ENCODE peak calls at places on chromosomes 6 and 20, in five cellular contexts. C is GM23338, K is GM12878, N is HepG2, A is K562. H is an unnamed sample.
A peak's percentile ranks its signal among the peaks of the same experiment; 100 is the strongest.

GRCh38 chr6:135819665-135820064 is 31.8 kb upstream of the PDE7B start:
- DNase-seq in C (no peak), K (no peak), N (no peak), A (no peak), H (no peak)

GRCh38 chr20:54082100-54082499 is 11.7 kb upstream of the BCAS1 start:
- DNase-seq in A (no peak), C (no peak), N (no peak), K (no peak), H (no peak)

GRCh38 chr20:4737857-4738627 is 16.3 kb downstream of the PRND start:
- DNase-seq in C (no peak), K (no peak), A (no peak), N (no peak), H (no peak)

GRCh38 chr6:20325641-20326421 is 75.8 kb upstream of the E2F3 start:
- DNase-seq in A (no peak), N (no peak), C (no peak), K (no peak), H (no peak)

GRCh38 chr6:49479308-49480004 is 16.3 kb downstream of the CENPQ start:
- DNase-seq in N (no peak), K (no peak), C (no peak), A (no peak), H (no peak)

GRCh38 chr20:53617791-53618489 is 24.3 kb upstream of the ZNF217 start:
- DNase-seq in K (no peak), A (no peak), N (no peak), C (no peak), H (no peak)

GRCh38 chr20:63745961-63746765 is 6.6 kb downstream of the SLC2A4RG start:
- DNase-seq in N (no peak), C (no peak), A (no peak), K (no peak), H (no peak)

GRCh38 chr20:30985386-30985785 is 272.1 kb upstream of the DEFB115 start:
- DNase-seq in N (no peak), C (no peak), A (no peak), K (no peak), H (no peak)

GRCh38 chr20:24488064-24488799 is 18.8 kb downstream of the SYNDIG1 start:
- DNase-seq in A (no peak), C (no peak), N (no peak), K (no peak), H (no peak)

GRCh38 chr20:63964412-63964811 is 5.3 kb downstream of the ZNF512B start:
- DNase-seq in C (no peak), K (no peak), A (no peak), N (no peak), H (no peak)

GRCh38 chr6:131761061-131761761 is 46.6 kb upstream of the ENPP1 start:
- DNase-seq in K (no peak), A (no peak), C (no peak), N (no peak), H (no peak)

GRCh38 chr20:19812696-19813095 is 54.6 kb downstream of the RIN2 start:
- DNase-seq in A (no peak), C (no peak), K (no peak), N (no peak), H (no peak)

GRCh38 chr20:63167026-63167917 is 48.7 kb downstream of the YTHDF1 start:
- DNase-seq in K (no peak), N (no peak), A (no peak), C (peak; percentile 62), H (no peak)

GRCh38 chr6:109241199-109241598 is 141.1 kb downstream of the CD164 start:
- DNase-seq in A (no peak), C (no peak), N (no peak), K (no peak), H (no peak)

GRCh38 chr6:39865011-39865888 is 69.0 kb downstream of the MOCS1 start:
- DNase-seq in N (peak; percentile 74), C (peak; percentile 97), A (peak; percentile 84), K (no peak), H (peak; percentile 26)

GRCh38 chr6:26163733-26164505 is 76.7 kb downstream of the HFE start:
- DNase-seq in C (no peak), N (no peak), K (no peak), A (no peak), H (no peak)

GRCh38 chr6:35486005-35486925 is 10.6 kb downstream of the TEAD3 start:
- DNase-seq in A (no peak), K (no peak), C (peak; percentile 94), N (no peak), H (no peak)

GRCh38 chr6:49906511-49906910 is 40.2 kb upstream of the CRISP1 start:
- DNase-seq in C (no peak), A (no peak), K (no peak), N (no peak), H (no peak)

GRCh38 chr20:32585011-32585518 is at the start of gene NOL4L:
- DNase-seq in C (peak; percentile 69), N (no peak), A (peak; percentile 75), K (no peak), H (no peak)

GRCh38 chr20:9368893-9369292 is 145.5 kb upstream of the LAMP5 start:
- DNase-seq in K (no peak), A (no peak), C (no peak), N (no peak), H (no peak)

GRCh38 chr20:2485662-2486061 is 15.1 kb upstream of the SNRPB start:
- DNase-seq in N (no peak), A (no peak), K (no peak), C (no peak), H (no peak)

GRCh38 chr20:35523298-35523888 is 6.1 kb downstream of the C20orf173 start:
- DNase-seq in K (no peak), C (peak; percentile 81), N (peak; percentile 47), A (peak; percentile 59), H (peak; percentile 76)

GRCh38 chr6:37170273-37171140 is 555 bp downstream of the PIM1 start:
- DNase-seq in A (no peak), K (no peak), N (no peak), C (peak; percentile 72), H (peak; percentile 42)

GRCh38 chr6:168313371-168314028 is 6.1 kb downstream of the DACT2 start:
- DNase-seq in N (peak; percentile 46), C (peak; percentile 78), A (no peak), K (no peak), H (no peak)

GRCh38 chr6:149436647-149437046 is 36.6 kb downstream of the SUMO4 start:
- DNase-seq in C (no peak), N (no peak), K (no peak), A (no peak), H (no peak)

GRCh38 chr6:126876446-126876845 is 242.0 kb upstream of the RSPO3 start:
- DNase-seq in A (no peak), N (no peak), K (no peak), C (no peak), H (no peak)

GRCh38 chr6:71012871-71013456 is 56.1 kb upstream of the B3GAT2 start:
- DNase-seq in C (peak; percentile 82), A (peak; percentile 70), N (peak; percentile 57), K (peak; percentile 12), H (peak; percentile 57)

GRCh38 chr20:57124800-57125399 is 141.5 kb downstream of the BMP7 start:
- DNase-seq in N (no peak), K (peak; percentile 2), A (no peak), C (no peak), H (no peak)

GRCh38 chr20:688809-689208 is 13.2 kb upstream of the SCRT2 start:
- DNase-seq in K (no peak), C (peak; percentile 72), A (peak; percentile 49), N (peak; percentile 41), H (no peak)

GRCh38 chr20:25084616-25085187 is 2.8 kb upstream of the VSX1 start:
- DNase-seq in N (no peak), A (no peak), K (no peak), C (peak; percentile 72), H (no peak)

GRCh38 chr6:32255212-32256153 is 31.6 kb upstream of the NOTCH4 start:
- DNase-seq in K (no peak), A (peak; percentile 84), N (peak; percentile 48), C (peak; percentile 97), H (peak; percentile 72)

GRCh38 chr20:59537991-59538390 is 66.3 kb upstream of the PHACTR3 start:
- DNase-seq in K (no peak), A (no peak), C (no peak), N (no peak), H (no peak)

GRCh38 chr6:10513544-10513943 is 7.6 kb upstream of the GCNT2 start:
- DNase-seq in A (no peak), K (no peak), N (no peak), C (no peak), H (no peak)

GRCh38 chr6:54718541-54719023 is 128.0 kb upstream of the FAM83B start:
- DNase-seq in K (no peak), A (no peak), C (no peak), N (no peak), H (no peak)
- TF ChIP-seq JUNB in K (no peak), A (no peak), C (no peak), N (no peak), H (no peak)

DNA sequence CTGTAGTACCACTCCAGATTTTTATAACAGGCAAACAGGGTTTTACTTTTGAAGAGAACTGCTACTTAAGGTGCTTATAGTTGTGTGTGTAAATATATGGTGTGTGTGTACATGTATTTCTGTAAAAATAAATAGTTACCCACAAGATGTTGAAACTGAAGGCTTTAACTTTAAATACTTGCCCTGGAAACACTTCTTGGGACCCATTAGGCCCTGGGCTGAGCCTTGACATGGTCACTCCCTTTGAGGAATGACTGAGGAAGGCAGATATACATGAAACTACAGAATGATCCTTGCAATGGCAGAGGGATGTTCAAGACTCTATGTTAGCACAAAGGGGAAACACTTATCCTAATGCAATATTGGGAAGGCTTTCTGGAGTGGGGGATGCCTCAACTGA is 64.1 kb upstream of the COL21A1 start:
- DNase-seq in N (no peak), A (no peak), K (no peak), C (no peak), H (no peak)
- TF ChIP-seq REST in N (no peak), A (no peak), K (no peak), C (no peak), H (no peak)

GRCh38 chr6:139638179-139638872 is 263.9 kb upstream of the CITED2 start:
- DNase-seq in A (peak; percentile 53), K (no peak), N (no peak), C (no peak), H (no peak)

GRCh38 chr6:139640453-139640852 is 266.0 kb upstream of the CITED2 start:
- DNase-seq in N (no peak), K (peak; percentile 28), C (no peak), A (no peak), H (no peak)

GRCh38 chr6:139635401-139636130 is 261.1 kb upstream of the CITED2 start:
- DNase-seq in N (no peak), A (no peak), C (no peak), K (no peak), H (no peak)

GRCh38 chr6:139636391-139636790 is 261.9 kb upstream of the CITED2 start:
- DNase-seq in A (no peak), C (no peak), K (no peak), N (no peak), H (no peak)

GRCh38 chr6:139637766-139638165 is 263.3 kb upstream of the CITED2 start:
- DNase-seq in C (no peak), N (no peak), A (no peak), K (no peak), H (no peak)
- TF ChIP-seq JUNB in C (no peak), N (no peak), A (no peak), K (no peak), H (no peak)

GRCh38 chr6:169427856-169428255 is 174.2 kb upstream of the THBS2 start:
- DNase-seq in K (no peak), C (peak; percentile 30), N (no peak), A (no peak), H (no peak)
- TF ChIP-seq REST in K (no peak), C (no peak), N (no peak), A (no peak), H (no peak)